ENCODE peak calls at places on chromosomes 12 and 14, in seven cellular contexts. S is Right ventricle myocardium inferior, Q is LoVo, G is non-pigmented ciliary epithelial cell, K is aorta, F is WTC11, T is COR-L47. R is an unnamed sample.

GRCh38 chr12:109578330-109578927 is 4.8 kb downstream of the MVK start:
- DNase-seq in S (no peak), Q (no peak), G (no peak), K (no peak), F (no peak), T (no peak), R (no peak)

GRCh38 chr14:99036594-99037293 is 235.3 kb downstream of the BCL11B start:
- DNase-seq in S (peak; percentile 82), Q (no peak), G (no peak), K (no peak), F (no peak), T (peak; percentile 80), R (no peak)

GRCh38 chr12:69161835-69162234 is 77.5 kb upstream of the CPSF6 start:
- DNase-seq in S (no peak), Q (no peak), G (no peak), K (no peak), F (no peak), T (peak; percentile 69), R (peak; percentile 41)

GRCh38 chr12:325886-326285 is 63.2 kb downstream of the KDM5A start:
- DNase-seq in S (no peak), Q (no peak), G (no peak), K (no peak), F (no peak), T (no peak), R (no peak)

GRCh38 chr12:130463818-130464663 is 126.4 kb downstream of the PIWIL1 start:
- DNase-seq in S (no peak), Q (no peak), G (no peak), K (no peak), F (no peak), T (no peak), R (no peak)

GRCh38 chr14:91229743-91230200 is 14.7 kb downstream of the GPR68 start:
- DNase-seq in S (no peak), Q (no peak), G (peak; percentile 60), K (no peak), F (no peak), T (no peak), R (no peak)

GRCh38 chr12:18799140-18799446 is 61.2 kb downstream of the CAPZA3 start:
- DNase-seq in S (no peak), Q (no peak), G (no peak), K (no peak), F (no peak), T (no peak), R (no peak)

GRCh38 chr14:75700295-75700694 is 39.2 kb downstream of the TTLL5 start:
- DNase-seq in S (no peak), Q (no peak), G (no peak), K (no peak), F (no peak), T (no peak), R (no peak)

GRCh38 chr12:30598889-30599288 is 96.8 kb downstream of the IPO8 start:
- DNase-seq in S (no peak), Q (no peak), G (no peak), K (no peak), F (no peak), T (no peak), R (no peak)